ENCODE peak calls at places on chromosomes 7 and 10, in five cellular contexts. One of them, this sample, is unnamed.

GRCh38 chr7:112985377-112985987 is 101.1 kb downstream of the GPR85 start:
- DNase-seq in BJ: peak
- DNase-seq in HL-60: no peak
- DNase-seq in stimulated activated CD8-positive, alpha-beta memory T cell treated with anti-CD3 and anti-CD28 coated beads, Interleukin-12 subunit alpha, Interleukin-12 subunit beta, amount 100 ng/mL, for 1 hour: no peak
- DNase-seq in NCI-H774: no peak
- DNase-seq in this sample: peak

GRCh38 chr10:121734517-121735137 is 136.4 kb upstream of the FGFR2 start:
- DNase-seq in BJ: no peak
- DNase-seq in HL-60: no peak
- DNase-seq in stimulated activated CD8-positive, alpha-beta memory T cell treated with anti-CD3 and anti-CD28 coated beads, Interleukin-12 subunit alpha, Interleukin-12 subunit beta, amount 100 ng/mL, for 1 hour: no peak
- DNase-seq in NCI-H774: no peak
- DNase-seq in this sample: no peak

GRCh38 chr7:79495544-79496272 is 42.2 kb upstream of the MAGI2 start:
- DNase-seq in BJ: no peak
- DNase-seq in HL-60: no peak
- DNase-seq in stimulated activated CD8-positive, alpha-beta memory T cell treated with anti-CD3 and anti-CD28 coated beads, Interleukin-12 subunit alpha, Interleukin-12 subunit beta, amount 100 ng/mL, for 1 hour: no peak
- DNase-seq in NCI-H774: no peak
- DNase-seq in this sample: peak

GRCh38 chr10:100970914-100971811 is 1.9 kb downstream of the SEMA4G start:
- DNase-seq in BJ: no peak
- DNase-seq in HL-60: no peak
- DNase-seq in stimulated activated CD8-positive, alpha-beta memory T cell treated with anti-CD3 and anti-CD28 coated beads, Interleukin-12 subunit alpha, Interleukin-12 subunit beta, amount 100 ng/mL, for 1 hour: no peak
- DNase-seq in NCI-H774: no peak
- DNase-seq in this sample: no peak

GRCh38 chr7:38955892-38956291 is 21.8 kb upstream of the POU6F2 start:
- DNase-seq in BJ: no peak
- DNase-seq in HL-60: no peak
- DNase-seq in stimulated activated CD8-positive, alpha-beta memory T cell treated with anti-CD3 and anti-CD28 coated beads, Interleukin-12 subunit alpha, Interleukin-12 subunit beta, amount 100 ng/mL, for 1 hour: no peak
- DNase-seq in NCI-H774: no peak
- DNase-seq in this sample: no peak

GRCh38 chr10:89301721-89302445 is at the start of gene IFIT2:
- DNase-seq in BJ: peak
- DNase-seq in HL-60: peak
- DNase-seq in stimulated activated CD8-positive, alpha-beta memory T cell treated with anti-CD3 and anti-CD28 coated beads, Interleukin-12 subunit alpha, Interleukin-12 subunit beta, amount 100 ng/mL, for 1 hour: peak
- DNase-seq in NCI-H774: no peak
- DNase-seq in this sample: no peak

GRCh38 chr7:148662646-148663045 is 36.1 kb upstream of the CUL1 start:
- DNase-seq in BJ: no peak
- DNase-seq in HL-60: no peak
- DNase-seq in stimulated activated CD8-positive, alpha-beta memory T cell treated with anti-CD3 and anti-CD28 coated beads, Interleukin-12 subunit alpha, Interleukin-12 subunit beta, amount 100 ng/mL, for 1 hour: no peak
- DNase-seq in NCI-H774: no peak
- DNase-seq in this sample: no peak

GRCh38 chr7:100506356-100506930 is 22.7 kb downstream of the NYAP1 start:
- DNase-seq in BJ: no peak
- DNase-seq in HL-60: no peak
- DNase-seq in stimulated activated CD8-positive, alpha-beta memory T cell treated with anti-CD3 and anti-CD28 coated beads, Interleukin-12 subunit alpha, Interleukin-12 subunit beta, amount 100 ng/mL, for 1 hour: no peak
- DNase-seq in NCI-H774: no peak
- DNase-seq in this sample: no peak

GRCh38 chr10:62766383-62766782 is 38.1 kb upstream of the ADO start:
- DNase-seq in BJ: no peak
- DNase-seq in HL-60: no peak
- DNase-seq in stimulated activated CD8-positive, alpha-beta memory T cell treated with anti-CD3 and anti-CD28 coated beads, Interleukin-12 subunit alpha, Interleukin-12 subunit beta, amount 100 ng/mL, for 1 hour: no peak
- DNase-seq in NCI-H774: no peak
- DNase-seq in this sample: no peak

GRCh38 chr7:127582361-127582760 is 3.0 kb downstream of the GCC1 start:
- DNase-seq in BJ: no peak
- DNase-seq in HL-60: no peak
- DNase-seq in stimulated activated CD8-positive, alpha-beta memory T cell treated with anti-CD3 and anti-CD28 coated beads, Interleukin-12 subunit alpha, Interleukin-12 subunit beta, amount 100 ng/mL, for 1 hour: no peak
- DNase-seq in NCI-H774: no peak
- DNase-seq in this sample: no peak

GRCh38 chr10:132329565-132330485 is 2.2 kb upstream of the LRRC27 start:
- DNase-seq in BJ: no peak
- DNase-seq in HL-60: peak
- DNase-seq in stimulated activated CD8-positive, alpha-beta memory T cell treated with anti-CD3 and anti-CD28 coated beads, Interleukin-12 subunit alpha, Interleukin-12 subunit beta, amount 100 ng/mL, for 1 hour: peak
- DNase-seq in NCI-H774: no peak
- DNase-seq in this sample: no peak

GRCh38 chr10:8543361-8544056 is 489.0 kb downstream of the GATA3 start:
- DNase-seq in BJ: no peak
- DNase-seq in HL-60: peak
- DNase-seq in stimulated activated CD8-positive, alpha-beta memory T cell treated with anti-CD3 and anti-CD28 coated beads, Interleukin-12 subunit alpha, Interleukin-12 subunit beta, amount 100 ng/mL, for 1 hour: no peak
- DNase-seq in NCI-H774: no peak
- DNase-seq in this sample: no peak

GRCh38 chr10:77943086-77943901 is 16.7 kb upstream of the DLG5 start:
- DNase-seq in BJ: peak
- DNase-seq in HL-60: no peak
- DNase-seq in stimulated activated CD8-positive, alpha-beta memory T cell treated with anti-CD3 and anti-CD28 coated beads, Interleukin-12 subunit alpha, Interleukin-12 subunit beta, amount 100 ng/mL, for 1 hour: no peak
- DNase-seq in NCI-H774: no peak
- DNase-seq in this sample: peak

GRCh38 chr10:98848361-98848760 is 387.3 kb downstream of the HPSE2 start:
- DNase-seq in BJ: no peak
- DNase-seq in HL-60: no peak
- DNase-seq in stimulated activated CD8-positive, alpha-beta memory T cell treated with anti-CD3 and anti-CD28 coated beads, Interleukin-12 subunit alpha, Interleukin-12 subunit beta, amount 100 ng/mL, for 1 hour: no peak
- DNase-seq in NCI-H774: no peak
- DNase-seq in this sample: no peak

GRCh38 chr7:38291117-38291647 is 17.7 kb upstream of the TARP start:
- DNase-seq in BJ: no peak
- DNase-seq in HL-60: no peak
- DNase-seq in stimulated activated CD8-positive, alpha-beta memory T cell treated with anti-CD3 and anti-CD28 coated beads, Interleukin-12 subunit alpha, Interleukin-12 subunit beta, amount 100 ng/mL, for 1 hour: no peak
- DNase-seq in NCI-H774: no peak
- DNase-seq in this sample: no peak

GRCh38 chr10:97543025-97543546 is 29.5 kb upstream of the ANKRD2 start:
- DNase-seq in BJ: peak
- DNase-seq in HL-60: peak
- DNase-seq in stimulated activated CD8-positive, alpha-beta memory T cell treated with anti-CD3 and anti-CD28 coated beads, Interleukin-12 subunit alpha, Interleukin-12 subunit beta, amount 100 ng/mL, for 1 hour: no peak
- DNase-seq in NCI-H774: no peak
- DNase-seq in this sample: peak

GRCh38 chr7:102873470-102874165 is 39.2 kb upstream of the LRRC17 start:
- DNase-seq in BJ: no peak
- DNase-seq in HL-60: no peak
- DNase-seq in stimulated activated CD8-positive, alpha-beta memory T cell treated with anti-CD3 and anti-CD28 coated beads, Interleukin-12 subunit alpha, Interleukin-12 subunit beta, amount 100 ng/mL, for 1 hour: no peak
- DNase-seq in NCI-H774: no peak
- DNase-seq in this sample: no peak

GRCh38 chr7:135499818-135500217 is 10.1 kb downstream of the CNOT4 start:
- DNase-seq in BJ: no peak
- DNase-seq in HL-60: no peak
- DNase-seq in stimulated activated CD8-positive, alpha-beta memory T cell treated with anti-CD3 and anti-CD28 coated beads, Interleukin-12 subunit alpha, Interleukin-12 subunit beta, amount 100 ng/mL, for 1 hour: no peak
- DNase-seq in NCI-H774: no peak
- DNase-seq in this sample: no peak

GRCh38 chr7:41219276-41219675 is 483.6 kb downstream of the INHBA start:
- DNase-seq in BJ: no peak
- DNase-seq in HL-60: no peak
- DNase-seq in stimulated activated CD8-positive, alpha-beta memory T cell treated with anti-CD3 and anti-CD28 coated beads, Interleukin-12 subunit alpha, Interleukin-12 subunit beta, amount 100 ng/mL, for 1 hour: no peak
- DNase-seq in NCI-H774: no peak
- DNase-seq in this sample: no peak

GRCh38 chr7:158357106-158357897 is 230.3 kb downstream of the PTPRN2 start:
- DNase-seq in BJ: no peak
- DNase-seq in HL-60: no peak
- DNase-seq in stimulated activated CD8-positive, alpha-beta memory T cell treated with anti-CD3 and anti-CD28 coated beads, Interleukin-12 subunit alpha, Interleukin-12 subunit beta, amount 100 ng/mL, for 1 hour: no peak
- DNase-seq in NCI-H774: no peak
- DNase-seq in this sample: no peak

GRCh38 chr10:121662945-121663917 is 65.0 kb upstream of the FGFR2 start:
- DNase-seq in BJ: no peak
- DNase-seq in HL-60: no peak
- DNase-seq in stimulated activated CD8-positive, alpha-beta memory T cell treated with anti-CD3 and anti-CD28 coated beads, Interleukin-12 subunit alpha, Interleukin-12 subunit beta, amount 100 ng/mL, for 1 hour: no peak
- DNase-seq in NCI-H774: no peak
- DNase-seq in this sample: no peak

GRCh38 chr10:99784025-99784730 is 1.7 kb downstream of the ABCC2 start:
- DNase-seq in BJ: peak
- DNase-seq in HL-60: no peak
- DNase-seq in stimulated activated CD8-positive, alpha-beta memory T cell treated with anti-CD3 and anti-CD28 coated beads, Interleukin-12 subunit alpha, Interleukin-12 subunit beta, amount 100 ng/mL, for 1 hour: no peak
- DNase-seq in NCI-H774: no peak
- DNase-seq in this sample: no peak

GRCh38 chr7:114885836-114886235 is 36.1 kb upstream of the MDFIC start:
- DNase-seq in BJ: no peak
- DNase-seq in HL-60: no peak
- DNase-seq in stimulated activated CD8-positive, alpha-beta memory T cell treated with anti-CD3 and anti-CD28 coated beads, Interleukin-12 subunit alpha, Interleukin-12 subunit beta, amount 100 ng/mL, for 1 hour: no peak
- DNase-seq in NCI-H774: no peak
- DNase-seq in this sample: no peak